ENCODE peak calls at places on chromosomes 4 and X, in ten cellular contexts. G is GM23248; T is HCT116; J is neural progenitor cell; O is mammary epithelial cell; F is CD8-positive, alpha-beta memory T cell; P is aorta; R is CD8-positive, alpha-beta T cell; B is suprapubic skin; L is ovary. M is an unnamed sample. For H3K4me1 and H3K27me3, the result is how much of the 10 kb centered on the place peaks cover.

GRCh38 chr4:147480891-147481576 is at the start of gene EDNRA:
- DNase-seq in G (peak), T (no peak), J (peak), O (no peak), F (no peak), P (peak), R (no peak), B (no peak), L (peak), M (peak)

GRCh38 chr4:137532869-137533236 is 559 bp upstream of the PCDH18 start:
- DNase-seq in G (peak), T (no peak), J (peak), O (no peak), F (no peak), P (no peak), R (no peak), B (no peak), L (no peak), M (no peak)

GRCh38 chr4:4717692-4718091 is 141.8 kb upstream of the MSX1 start:
- DNase-seq in G (no peak), T (no peak), J (no peak), O (no peak), F (no peak), P (no peak), R (no peak), B (no peak), L (no peak), M (no peak)

GRCh38 chrX:40132751-40133150 is 35.0 kb upstream of the BCOR start:
- DNase-seq in G (peak), T (peak), J (no peak), O (peak), F (no peak), P (peak), R (no peak), B (no peak), L (peak), M (no peak)

GRCh38 chr4:151766691-151767090 is 5.9 kb upstream of the GATB start:
- DNase-seq in G (no peak), T (peak), J (no peak), O (peak), F (no peak), P (no peak), R (no peak), B (no peak), L (no peak), M (no peak)

GRCh38 chr4:125780159-125780558 is 465.4 kb downstream of the FAT4 start:
- DNase-seq in G (peak), T (no peak), J (no peak), O (no peak), F (no peak), P (no peak), R (no peak), B (no peak), L (no peak), M (no peak)

GRCh38 chr4:114161809-114162208 is 182.4 kb upstream of the ARSJ start:
- DNase-seq in G (no peak), T (no peak), J (peak), O (no peak), F (no peak), P (no peak), R (no peak), B (no peak), L (no peak), M (no peak)

GRCh38 chr4:188127157-188127874 is 11.9 kb upstream of the TRIML1 start:
- DNase-seq in G (peak), T (peak), J (no peak), O (peak), F (no peak), P (no peak), R (no peak), B (no peak), L (no peak), M (no peak)

GRCh38 chr4:74237425-74237966 is 70.8 kb upstream of the EPGN start:
- DNase-seq in G (no peak), T (no peak), J (no peak), O (peak), F (no peak), P (no peak), R (no peak), B (no peak), L (no peak), M (no peak)

GRCh38 chr4:151407466-151408379 is 1.3 kb upstream of the FHIP1A start:
- DNase-seq in G (no peak), T (no peak), J (peak), O (peak), F (no peak), P (peak), R (no peak), B (peak), L (peak), M (no peak)

GRCh38 chrX:74246524-74246923 is 57.5 kb upstream of the ZCCHC13 start:
- DNase-seq in G (peak), T (no peak), J (no peak), O (peak), F (no peak), P (no peak), R (no peak), B (no peak), L (no peak), M (no peak)

GRCh38 chr4:149549911-149550310 is 265.7 kb downstream of the IQCM start:
- DNase-seq in G (no peak), T (no peak), J (peak), O (no peak), F (no peak), P (no peak), R (no peak), B (no peak), L (no peak), M (peak)

GRCh38 chr4:15469402-15470148 is at the start of gene CC2D2A:
- DNase-seq in G (peak), T (no peak), J (peak), O (peak), F (no peak), P (no peak), R (no peak), B (no peak), L (no peak), M (no peak)

GRCh38 chr4:187307131-187307530 is 583.5 kb upstream of the FAT1 start:
- DNase-seq in G (no peak), T (no peak), J (no peak), O (peak), F (no peak), P (no peak), R (no peak), B (no peak), L (no peak), M (no peak)

GRCh38 chr4:48405924-48406323 is 64.6 kb downstream of the SLAIN2 start:
- DNase-seq in G (no peak), T (no peak), J (no peak), O (no peak), F (no peak), P (no peak), R (no peak), B (no peak), L (no peak), M (no peak)

GRCh38 chr4:145404754-145405153 is 76.9 kb upstream of the SMAD1 start:
- DNase-seq in G (no peak), T (no peak), J (peak), O (no peak), F (no peak), P (no peak), R (no peak), B (no peak), L (no peak), M (peak)

GRCh38 chr4:165947019-165947418 is 74.0 kb downstream of the TLL1 start:
- DNase-seq in G (no peak), T (no peak), J (peak), O (no peak), F (no peak), P (no peak), R (no peak), B (no peak), L (no peak), M (no peak)

GRCh38 chr4:143357161-143357845 is 20.6 kb downstream of the GAB1 start:
- DNase-seq in G (no peak), T (no peak), J (no peak), O (peak), F (no peak), P (no peak), R (no peak), B (no peak), L (no peak), M (no peak)

GRCh38 chr4:143354990-143355389 is 18.3 kb downstream of the GAB1 start:
- DNase-seq in G (no peak), T (no peak), J (no peak), O (no peak), F (no peak), P (no peak), R (no peak), B (no peak), L (no peak), M (no peak)

GRCh38 chr4:143356493-143356892 is 19.8 kb downstream of the GAB1 start:
- DNase-seq in G (no peak), T (no peak), J (no peak), O (peak), F (no peak), P (no peak), R (no peak), B (no peak), L (no peak), M (no peak)

GRCh38 chr4:143353797-143354196 is 17.1 kb downstream of the GAB1 start:
- DNase-seq in G (no peak), T (no peak), J (no peak), O (no peak), F (no peak), P (no peak), R (no peak), B (no peak), L (no peak), M (no peak)

GRCh38 chr4:143355540-143356217 is 19.0 kb downstream of the GAB1 start:
- DNase-seq in G (peak), T (no peak), J (no peak), O (peak), F (no peak), P (no peak), R (no peak), B (no peak), L (no peak), M (no peak)
- H3K4me1 ChIP-seq in G (under half), T (under half), J (under half), O (half or more), F (under half), P (under half), R (under half), B (half or more), L (under half), M (under half)

GRCh38 chr4:185305979-185306442 is 89.7 kb downstream of the LRP2BP start:
- DNase-seq in G (peak), T (peak), J (peak), O (peak), F (no peak), P (no peak), R (no peak), B (no peak), L (no peak), M (no peak)

GRCh38 chr4:185304944-185305690 is 90.6 kb downstream of the LRP2BP start:
- DNase-seq in G (peak), T (no peak), J (peak), O (peak), F (no peak), P (no peak), R (no peak), B (no peak), L (no peak), M (peak)

GRCh38 chr4:185309770-185310169 is 86.0 kb downstream of the LRP2BP start:
- DNase-seq in G (no peak), T (no peak), J (no peak), O (no peak), F (no peak), P (no peak), R (no peak), B (no peak), L (no peak), M (no peak)

GRCh38 chr4:185304541-185304940 is 91.2 kb downstream of the LRP2BP start:
- DNase-seq in G (peak), T (no peak), J (no peak), O (no peak), F (no peak), P (no peak), R (no peak), B (no peak), L (no peak), M (no peak)

GRCh38 chr4:185307136-185307950 is 88.4 kb downstream of the LRP2BP start:
- DNase-seq in G (no peak), T (no peak), J (peak), O (peak), F (no peak), P (no peak), R (no peak), B (no peak), L (no peak), M (no peak)
- H3K27ac ChIP-seq in G (peak), T (no peak), J (peak), O (peak), F (no peak), P (no peak), R (no peak), B (no peak), L (no peak), M (no peak)

GRCh38 chr4:171891038-171891437 is 77.8 kb downstream of the GALNTL6 start:
- DNase-seq in G (no peak), T (no peak), J (no peak), O (no peak), F (no peak), P (no peak), R (no peak), B (no peak), L (no peak), M (no peak)

GRCh38 chr4:171896426-171896825 is 83.2 kb downstream of the GALNTL6 start:
- DNase-seq in G (no peak), T (no peak), J (peak), O (no peak), F (no peak), P (no peak), R (no peak), B (no peak), L (no peak), M (no peak)
- H3K27me3 ChIP-seq in G (under half), T (under half), J (under half), O (under half), F (under half), P (under half), R (under half), B (under half), L (under half), M (under half)

GRCh38 chr4:41203841-41204240 is 10.5 kb downstream of the APBB2 start:
- DNase-seq in G (no peak), T (no peak), J (no peak), O (no peak), F (no peak), P (no peak), R (no peak), B (no peak), L (no peak), M (no peak)
- H3K4me1 ChIP-seq in G (half or more), T (under half), J (under half), O (under half), F (under half), P (under half), R (under half), B (under half), L (under half), M (under half)

GRCh38 chr4:39699676-39700409 is 1.9 kb downstream of the UBE2K start:
- DNase-seq in G (peak), T (no peak), J (no peak), O (peak), F (no peak), P (no peak), R (no peak), B (no peak), L (no peak), M (no peak)
- H3K27ac ChIP-seq in G (peak), T (no peak), J (no peak), O (peak), F (peak), P (no peak), R (no peak), B (no peak), L (no peak), M (no peak)

DNA sequence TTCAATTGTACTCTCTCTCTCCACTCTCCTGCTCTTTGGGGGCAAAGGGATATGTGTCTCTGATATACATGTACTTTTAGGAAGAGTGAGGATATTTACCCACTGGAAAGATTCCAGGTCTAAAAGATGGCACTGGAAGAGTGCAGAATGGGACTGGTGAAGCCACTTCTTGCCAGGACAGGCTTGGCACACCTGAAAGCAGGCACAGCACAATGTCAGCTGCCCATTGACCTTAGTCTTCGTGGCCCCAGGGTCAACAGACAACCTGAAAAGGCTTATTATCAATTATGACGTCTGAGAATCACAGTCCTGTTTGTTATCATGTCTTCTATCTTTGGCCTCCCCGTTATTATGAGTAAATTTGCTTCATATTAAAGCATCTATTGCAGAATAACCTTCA is 86.7 kb upstream of the PAK3 start:
- DNase-seq in G (no peak), T (no peak), J (no peak), O (no peak), F (no peak), P (no peak), R (no peak), B (no peak), L (no peak), M (no peak)
- H3K27me3 ChIP-seq in G (under half), T (under half), J (under half), O (under half), F (under half), P (under half), R (under half), B (under half), L (under half), M (under half)

M was measured in SJCRH30.